ENCODE peak calls at places on chromosomes 3 and 15, in nine cellular contexts. Z, U, F, M, I, O, P, T and G are unnamed samples.

GRCh38 chr3:115165266-115165665 is 18.2 kb upstream of the ZBTB20 start:
- DNase-seq in Z (no peak), O (no peak), I (no peak), F (no peak), T (no peak), U (no peak), P (no peak), M (no peak), G (no peak)

GRCh38 chr15:38226867-38227266 is 25.8 kb upstream of the SPRED1 start:
- DNase-seq in P (peak), U (peak), I (no peak), O (no peak), T (no peak), F (no peak), M (peak), Z (no peak), G (peak)

GRCh38 chr3:55524565-55525244 is 37.6 kb upstream of the WNT5A start:
- DNase-seq in T (no peak), Z (no peak), O (no peak), P (peak), I (no peak), M (no peak), F (no peak), U (no peak), G (no peak)

GRCh38 chr3:127820871-127821853 is 1.2 kb downstream of the MGLL start:
- DNase-seq in I (no peak), T (no peak), U (peak), M (peak), F (peak), O (peak), P (no peak), Z (no peak), G (peak)

GRCh38 chr15:88911766-88912118 is 1.4 kb downstream of the MFGE8 start:
- DNase-seq in F (peak), T (peak), O (peak), M (no peak), Z (peak), P (peak), I (peak), U (no peak), G (no peak)

GRCh38 chr3:9994086-9994844 is 7.6 kb upstream of the EMC3 start:
- DNase-seq in F (no peak), P (peak), T (no peak), I (no peak), U (no peak), M (no peak), Z (no peak), O (no peak), G (no peak)

GRCh38 chr3:14428087-14429067 is 26.0 kb downstream of the SLC6A6 start:
- DNase-seq in Z (no peak), O (no peak), I (no peak), P (no peak), M (no peak), F (no peak), U (no peak), T (no peak), G (no peak)

GRCh38 chr3:195208631-195209030 is 62.3 kb downstream of the XXYLT1 start:
- DNase-seq in T (no peak), Z (no peak), P (no peak), I (no peak), O (no peak), M (no peak), U (no peak), F (no peak), G (no peak)

GRCh38 chr3:185820973-185821758 is 3.7 kb downstream of the IGF2BP2 start:
- DNase-seq in P (peak), O (peak), Z (no peak), U (no peak), M (no peak), I (peak), T (no peak), F (no peak), G (peak)

GRCh38 chr3:33886015-33886414 is 87.6 kb downstream of the PDCD6IP start:
- DNase-seq in F (no peak), M (no peak), O (no peak), U (no peak), T (no peak), I (no peak), P (peak), Z (no peak), G (no peak)

GRCh38 chr3:152524198-152525140 is 255.7 kb downstream of the MBNL1 start:
- DNase-seq in Z (peak), M (peak), F (no peak), P (peak), I (peak), O (peak), U (no peak), T (no peak), G (peak)

GRCh38 chr3:58521917-58522680 is 14.9 kb downstream of the ACOX2 start:
- DNase-seq in I (peak), M (no peak), Z (peak), U (no peak), F (no peak), T (no peak), O (no peak), P (no peak), G (no peak)

GRCh38 chr3:10594915-10595314 is 89.5 kb upstream of the ATP2B2 start:
- DNase-seq in P (peak), O (no peak), Z (peak), I (peak), T (peak), U (no peak), F (no peak), M (no peak), G (peak)

GRCh38 chr15:89441295-89441762 is 55.1 kb downstream of the RHCG start:
- DNase-seq in P (no peak), M (no peak), U (no peak), O (no peak), Z (no peak), F (no peak), I (no peak), T (no peak), G (peak)